ENCODE peak calls at places on chromosomes 3 and 15, in nine cellular contexts. O, M, D, E, B, N, C, J and W are unnamed samples. For H3K27me3, the result is how much of the 10 kb centered on the place peaks cover.

GRCh38 chr3:122923611-122924010 is 104.0 kb downstream of the SEMA5B start:
- DNase-seq in O (no peak), M (no peak), D (no peak), E (no peak), B (no peak), N (no peak), C (no peak), J (no peak), W (no peak)

GRCh38 chr3:59425942-59426341 is 376.1 kb upstream of the CFAP20DC start:
- DNase-seq in O (peak), M (peak), D (no peak), E (no peak), B (no peak), N (no peak), C (no peak), J (no peak), W (peak)

GRCh38 chr3:195900426-195901355 is 7.7 kb downstream of the TNK2 start:
- DNase-seq in O (no peak), M (no peak), D (peak), E (peak), B (no peak), N (peak), C (no peak), J (peak), W (no peak)

GRCh38 chr3:59502806-59503205 is 453.0 kb upstream of the CFAP20DC start:
- DNase-seq in O (no peak), M (no peak), D (no peak), E (no peak), B (no peak), N (no peak), C (no peak), J (no peak), W (no peak)

GRCh38 chr3:46124216-46125143 is 83.6 kb downstream of the CCR1 start:
- DNase-seq in O (no peak), M (no peak), D (no peak), E (no peak), B (no peak), N (no peak), C (no peak), J (no peak), W (no peak)

GRCh38 chr15:26210980-26211379 is 347.9 kb upstream of the ATP10A start:
- DNase-seq in O (no peak), M (no peak), D (no peak), E (no peak), B (no peak), N (no peak), C (no peak), J (no peak), W (no peak)

GRCh38 chr15:89998141-89998661 is 2.9 kb upstream of the ZNF710 start:
- DNase-seq in O (no peak), M (no peak), D (no peak), E (no peak), B (no peak), N (peak), C (peak), J (no peak), W (no peak)

GRCh38 chr3:48397767-48398681 is 26.0 kb downstream of the FBXW12 start:
- DNase-seq in O (no peak), M (no peak), D (no peak), E (no peak), B (no peak), N (no peak), C (no peak), J (no peak), W (no peak)

GRCh38 chr15:81027200-81027599 is 26.5 kb downstream of the TLNRD1 start:
- DNase-seq in O (no peak), M (no peak), D (no peak), E (no peak), B (no peak), N (no peak), C (no peak), J (no peak), W (no peak)

GRCh38 chr3:17985658-17986392 is 243.4 kb upstream of the TBC1D5 start:
- DNase-seq in O (no peak), M (no peak), D (no peak), E (no peak), B (no peak), N (no peak), C (no peak), J (no peak), W (no peak)

GRCh38 chr15:70588613-70589012 is 174.7 kb downstream of the UACA start:
- DNase-seq in O (no peak), M (no peak), D (no peak), E (no peak), B (no peak), N (no peak), C (no peak), J (no peak), W (no peak)

GRCh38 chr3:167350245-167350862 is 29.7 kb downstream of the ZBBX start:
- DNase-seq in O (no peak), M (peak), D (no peak), E (no peak), B (no peak), N (no peak), C (peak), J (no peak), W (no peak)

GRCh38 chr3:27639271-27639670 is 82.9 kb downstream of the EOMES start:
- DNase-seq in O (no peak), M (no peak), D (no peak), E (no peak), B (no peak), N (no peak), C (no peak), J (no peak), W (peak)

GRCh38 chr3:37907906-37908305 is 46.2 kb downstream of the CTDSPL start:
- DNase-seq in O (no peak), M (peak), D (no peak), E (no peak), B (no peak), N (no peak), C (no peak), J (no peak), W (no peak)

GRCh38 chr3:175246766-175247165 is 387.6 kb downstream of the NAALADL2 start:
- DNase-seq in O (no peak), M (no peak), D (no peak), E (no peak), B (no peak), N (no peak), C (no peak), J (no peak), W (no peak)

GRCh38 chr3:138950006-138950644 is 3.1 kb downstream of the FOXL2NB start:
- DNase-seq in O (no peak), M (no peak), D (peak), E (no peak), B (no peak), N (no peak), C (no peak), J (no peak), W (no peak)

GRCh38 chr3:158483701-158484100 is 87.3 kb upstream of the MLF1 start:
- DNase-seq in O (no peak), M (no peak), D (no peak), E (no peak), B (no peak), N (no peak), C (no peak), J (no peak), W (no peak)

GRCh38 chr3:194184265-194184751 is 48.4 kb downstream of the HES1 start:
- DNase-seq in O (no peak), M (no peak), D (peak), E (no peak), B (no peak), N (no peak), C (peak), J (no peak), W (no peak)

GRCh38 chr3:126081618-126082333 is 2.1 kb downstream of the SLC41A3 start:
- DNase-seq in O (no peak), M (no peak), D (peak), E (no peak), B (no peak), N (peak), C (no peak), J (no peak), W (no peak)

GRCh38 chr15:58543664-58544335 is 112.0 kb downstream of the LIPC start:
- DNase-seq in O (no peak), M (no peak), D (no peak), E (no peak), B (no peak), N (no peak), C (no peak), J (no peak), W (no peak)

GRCh38 chr15:65331811-65332210 is 27.3 kb downstream of the RNU5B-1 start:
- DNase-seq in O (no peak), M (no peak), D (no peak), E (no peak), B (no peak), N (no peak), C (no peak), J (no peak), W (no peak)

GRCh38 chr3:192812736-192813383 is 85.5 kb upstream of the FGF12 start:
- DNase-seq in O (no peak), M (peak), D (peak), E (peak), B (no peak), N (no peak), C (peak), J (no peak), W (no peak)

GRCh38 chr3:125512135-125512920 is 7.7 kb downstream of the SNX4 start:
- DNase-seq in O (no peak), M (peak), D (no peak), E (no peak), B (no peak), N (peak), C (peak), J (no peak), W (no peak)

GRCh38 chr15:68321229-68321628 is 43.7 kb downstream of the FEM1B start:
- DNase-seq in O (no peak), M (no peak), D (no peak), E (no peak), B (no peak), N (no peak), C (no peak), J (no peak), W (no peak)

GRCh38 chr15:100116416-100117190 is 225.2 kb downstream of the ADAMTS17 start:
- DNase-seq in O (no peak), M (peak), D (peak), E (no peak), B (no peak), N (peak), C (no peak), J (no peak), W (no peak)

GRCh38 chr3:195001961-195002861 is 268.7 kb downstream of the XXYLT1 start:
- DNase-seq in O (no peak), M (peak), D (peak), E (peak), B (no peak), N (peak), C (peak), J (no peak), W (peak)

GRCh38 chr15:85010472-85011209 is 29.0 kb downstream of the PDE8A start:
- DNase-seq in O (no peak), M (no peak), D (no peak), E (no peak), B (no peak), N (no peak), C (peak), J (no peak), W (no peak)

GRCh38 chr15:41656188-41656587 is 4.0 kb upstream of the MGA start:
- DNase-seq in O (no peak), M (no peak), D (no peak), E (no peak), B (no peak), N (no peak), C (no peak), J (no peak), W (no peak)

GRCh38 chr15:67685716-67686115 is 139.6 kb upstream of the SKOR1 start:
- DNase-seq in O (no peak), M (no peak), D (no peak), E (no peak), B (no peak), N (no peak), C (no peak), J (no peak), W (no peak)

GRCh38 chr3:120688121-120688520 is 6.1 kb upstream of the HGD start:
- DNase-seq in O (no peak), M (peak), D (no peak), E (no peak), B (no peak), N (no peak), C (no peak), J (no peak), W (no peak)

GRCh38 chr3:142997330-142997729 is 4.0 kb upstream of the U2SURP start:
- DNase-seq in O (no peak), M (no peak), D (peak), E (no peak), B (no peak), N (no peak), C (no peak), J (no peak), W (no peak)

GRCh38 chr3:144011251-144011799 is 39.7 kb downstream of the DIPK2A start:
- DNase-seq in O (no peak), M (no peak), D (no peak), E (no peak), B (no peak), N (no peak), C (no peak), J (no peak), W (no peak)

GRCh38 chr3:37861540-37862051 is at the start of gene CTDSPL:
- DNase-seq in O (no peak), M (peak), D (peak), E (peak), B (no peak), N (peak), C (no peak), J (no peak), W (no peak)

GRCh38 chr3:123314409-123315270 is 112.9 kb downstream of the SEC22A start:
- DNase-seq in O (no peak), M (no peak), D (no peak), E (no peak), B (no peak), N (no peak), C (no peak), J (no peak), W (no peak)

GRCh38 chr3:25582242-25582641 is 82.5 kb downstream of the TOP2B start:
- DNase-seq in O (no peak), M (no peak), D (no peak), E (no peak), B (no peak), N (peak), C (peak), J (no peak), W (no peak)

GRCh38 chr3:171984883-171985282 is 54.5 kb upstream of the FNDC3B start:
- DNase-seq in O (no peak), M (no peak), D (no peak), E (no peak), B (no peak), N (no peak), C (no peak), J (no peak), W (no peak)

GRCh38 chr3:53072653-53073552 is 27.0 kb upstream of the SFMBT1 start:
- DNase-seq in O (peak), M (peak), D (peak), E (peak), B (peak), N (peak), C (peak), J (peak), W (peak)

GRCh38 chr3:136787226-136787793 is 31.6 kb upstream of the SLC35G2 start:
- DNase-seq in O (no peak), M (peak), D (peak), E (peak), B (no peak), N (peak), C (peak), J (no peak), W (no peak)
- H3K27ac ChIP-seq in O (no peak), M (peak), D (peak), E (peak), B (peak), N (no peak), C (peak), J (peak), W (no peak)

DNA sequence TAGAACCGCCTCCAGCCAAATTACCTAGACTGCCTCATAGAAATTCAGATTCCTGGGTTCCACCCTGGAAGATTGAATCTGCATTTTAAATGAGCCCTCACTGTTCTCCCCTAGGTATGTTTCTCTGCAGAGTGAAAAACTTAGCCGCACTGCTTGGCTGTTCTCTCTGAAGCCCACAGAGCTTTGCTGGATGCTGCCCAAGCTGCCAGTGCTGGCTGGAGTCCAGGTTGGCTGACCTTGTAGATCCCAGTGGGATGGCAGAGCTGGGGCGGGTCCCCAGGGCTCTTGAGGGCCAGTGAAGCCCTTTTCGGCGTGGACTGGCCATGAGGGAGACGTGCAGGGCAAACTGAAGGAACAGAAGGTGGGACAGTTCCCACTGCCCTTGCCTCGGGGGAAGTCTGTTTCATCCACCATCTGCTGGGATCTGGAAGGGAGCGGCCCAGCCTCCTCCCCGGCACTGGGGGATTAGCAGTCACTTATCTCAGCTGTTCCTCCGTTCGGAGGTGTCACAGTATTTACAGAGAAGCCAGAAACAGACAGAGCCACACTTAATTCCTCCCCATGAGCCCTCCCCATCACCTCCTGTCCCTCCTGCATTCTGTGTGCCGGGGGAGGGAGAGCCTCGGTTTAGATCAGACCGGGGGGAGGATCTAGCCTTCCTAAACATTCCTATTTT is 3.9 kb upstream of the ACTC1 start:
- DNase-seq in O (no peak), M (no peak), D (peak), E (no peak), B (peak), N (peak), C (no peak), J (no peak), W (no peak)
- H3K4me3 ChIP-seq in O (no peak), M (no peak), D (no peak), E (no peak), B (no peak), N (no peak), C (no peak), J (no peak), W (no peak)

GRCh38 chr3:3666664-3667063 is 132.6 kb upstream of the LRRN1 start:
- DNase-seq in O (no peak), M (peak), D (no peak), E (no peak), B (no peak), N (no peak), C (no peak), J (no peak), W (no peak)

GRCh38 chr3:3665961-3666640 is 133.1 kb upstream of the LRRN1 start:
- DNase-seq in O (no peak), M (no peak), D (no peak), E (no peak), B (no peak), N (no peak), C (no peak), J (no peak), W (no peak)

GRCh38 chr3:3662610-3663009 is 136.6 kb upstream of the LRRN1 start:
- DNase-seq in O (no peak), M (no peak), D (no peak), E (no peak), B (no peak), N (no peak), C (no peak), J (no peak), W (no peak)

GRCh38 chr3:3664916-3665315 is 134.3 kb upstream of the LRRN1 start:
- DNase-seq in O (no peak), M (no peak), D (no peak), E (no peak), B (no peak), N (no peak), C (no peak), J (no peak), W (no peak)

DNA sequence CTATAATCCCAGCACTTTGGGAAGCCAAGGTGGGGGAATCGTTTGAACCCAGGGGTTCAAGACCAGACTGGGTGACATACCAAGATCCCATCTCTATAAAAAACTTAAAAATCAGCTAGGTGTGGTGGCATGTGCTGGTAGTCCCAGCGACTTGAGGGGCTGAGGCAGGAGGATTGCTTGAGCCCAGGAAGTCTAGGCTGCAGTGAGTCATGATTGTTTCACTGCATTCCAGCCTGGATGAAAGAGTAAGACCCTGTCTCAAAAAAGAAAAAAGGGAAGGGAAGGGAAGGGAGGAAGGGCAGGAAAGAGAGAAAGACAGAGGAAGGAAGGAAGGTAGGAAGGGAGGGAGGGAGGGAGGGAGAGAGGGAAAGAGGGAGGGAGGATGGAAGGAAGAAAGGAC is 133.7 kb upstream of the LRRN1 start:
- DNase-seq in O (no peak), M (no peak), D (no peak), E (no peak), B (no peak), N (no peak), C (no peak), J (no peak), W (no peak)
- H3K27me3 ChIP-seq in O (under half), M (under half), D (under half), E (under half), B (under half), N (under half), C (under half), J (under half), W (under half)

DNA sequence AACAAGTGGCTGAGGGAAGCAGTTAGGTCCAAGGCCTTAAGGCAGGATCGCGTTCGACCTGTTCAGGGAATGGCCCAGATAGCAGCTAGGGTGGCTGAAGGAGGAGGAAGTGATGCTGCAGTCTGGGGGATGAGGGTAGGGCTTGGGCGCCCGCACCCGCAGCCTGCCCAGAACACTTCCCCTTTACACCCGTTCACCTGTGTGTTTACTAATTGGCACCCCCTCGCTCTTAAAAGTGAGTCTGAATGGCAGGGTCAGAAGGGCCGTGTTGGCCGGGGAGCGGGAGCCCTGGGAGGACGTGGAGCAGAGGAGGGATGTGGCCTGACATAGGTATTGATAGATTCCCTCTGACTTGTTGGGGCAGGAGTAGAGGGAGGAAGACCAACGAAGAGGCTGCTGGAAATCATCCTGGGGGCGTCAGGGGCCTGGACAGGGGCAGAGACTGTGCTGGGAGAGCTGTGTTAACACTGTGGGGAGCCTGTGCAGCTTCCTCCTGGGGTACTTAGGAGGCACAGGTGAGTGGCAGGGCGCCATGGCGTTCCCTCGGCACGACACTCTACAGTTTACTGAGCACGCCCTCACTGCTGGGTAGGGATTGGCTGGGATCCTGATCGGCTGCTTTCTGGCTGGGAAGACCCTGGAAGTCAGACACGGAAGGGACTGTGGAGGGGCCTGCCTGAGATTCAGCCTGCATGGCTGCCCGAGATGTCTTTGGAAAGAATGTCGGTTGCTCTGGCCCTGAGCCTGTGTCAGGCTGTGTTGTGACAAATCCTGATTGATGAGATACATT is 51.6 kb downstream of the SLC6A6 start:
- DNase-seq in O (no peak), M (no peak), D (peak), E (no peak), B (no peak), N (no peak), C (no peak), J (no peak), W (no peak)
- H3K27ac ChIP-seq in O (no peak), M (no peak), D (peak), E (peak), B (peak), N (no peak), C (peak), J (peak), W (no peak)